ENCODE peak calls at places on chromosomes 5 and 9, in eight cellular contexts. One of them, this sample, is unnamed.
A peak's percentile ranks its signal among the peaks of the same experiment; 100 is the strongest.

GRCh38 chr9:137317021-137317978 is 15.2 kb upstream of the NRARP start:
- DNase-seq in glutamatergic neuron: no peak
- DNase-seq in activated CD8-positive, alpha-beta memory T cell treated with anti-CD3 and anti-CD28 coated beads, Interleukin-2, amount 50 U/mL, for 4 hours: peak; percentile 13
- DNase-seq in activated CD4-positive, alpha-beta memory T cell treated with anti-CD3 and anti-CD28 coated beads for 36 hours: no peak
- DNase-seq in ELR: no peak
- DNase-seq in astrocyte: no peak
- DNase-seq in H54: peak; percentile 54
- DNase-seq in right lobe of liver: no peak
- DNase-seq in this sample: no peak

GRCh38 chr5:56534102-56534501 is 281.2 kb upstream of the MAP3K1 start:
- DNase-seq in glutamatergic neuron: no peak
- DNase-seq in activated CD8-positive, alpha-beta memory T cell treated with anti-CD3 and anti-CD28 coated beads, Interleukin-2, amount 50 U/mL, for 4 hours: no peak
- DNase-seq in activated CD4-positive, alpha-beta memory T cell treated with anti-CD3 and anti-CD28 coated beads for 36 hours: peak; percentile 51
- DNase-seq in ELR: no peak
- DNase-seq in astrocyte: peak; percentile 43
- DNase-seq in H54: no peak
- DNase-seq in right lobe of liver: no peak
- DNase-seq in this sample: no peak

GRCh38 chr9:113853333-113853732 is 22.8 kb upstream of the ZNF618 start:
- DNase-seq in glutamatergic neuron: no peak
- DNase-seq in activated CD8-positive, alpha-beta memory T cell treated with anti-CD3 and anti-CD28 coated beads, Interleukin-2, amount 50 U/mL, for 4 hours: no peak
- DNase-seq in activated CD4-positive, alpha-beta memory T cell treated with anti-CD3 and anti-CD28 coated beads for 36 hours: no peak
- DNase-seq in ELR: peak; percentile 35
- DNase-seq in astrocyte: no peak
- DNase-seq in H54: no peak
- DNase-seq in right lobe of liver: no peak
- DNase-seq in this sample: no peak

GRCh38 chr5:9428272-9428671 is 117.6 kb downstream of the SEMA5A start:
- DNase-seq in glutamatergic neuron: no peak
- DNase-seq in activated CD8-positive, alpha-beta memory T cell treated with anti-CD3 and anti-CD28 coated beads, Interleukin-2, amount 50 U/mL, for 4 hours: no peak
- DNase-seq in activated CD4-positive, alpha-beta memory T cell treated with anti-CD3 and anti-CD28 coated beads for 36 hours: no peak
- DNase-seq in ELR: no peak
- DNase-seq in astrocyte: no peak
- DNase-seq in H54: no peak
- DNase-seq in right lobe of liver: no peak
- DNase-seq in this sample: no peak

GRCh38 chr9:123622696-123623095 is 266.7 kb downstream of the CRB2 start:
- DNase-seq in glutamatergic neuron: no peak
- DNase-seq in activated CD8-positive, alpha-beta memory T cell treated with anti-CD3 and anti-CD28 coated beads, Interleukin-2, amount 50 U/mL, for 4 hours: no peak
- DNase-seq in activated CD4-positive, alpha-beta memory T cell treated with anti-CD3 and anti-CD28 coated beads for 36 hours: no peak
- DNase-seq in ELR: no peak
- DNase-seq in astrocyte: no peak
- DNase-seq in H54: no peak
- DNase-seq in right lobe of liver: no peak
- DNase-seq in this sample: no peak

GRCh38 chr9:114735732-114736131 is 53.7 kb upstream of the TEX48 start:
- DNase-seq in glutamatergic neuron: no peak
- DNase-seq in activated CD8-positive, alpha-beta memory T cell treated with anti-CD3 and anti-CD28 coated beads, Interleukin-2, amount 50 U/mL, for 4 hours: no peak
- DNase-seq in activated CD4-positive, alpha-beta memory T cell treated with anti-CD3 and anti-CD28 coated beads for 36 hours: no peak
- DNase-seq in ELR: peak; percentile 29
- DNase-seq in astrocyte: peak; percentile 45
- DNase-seq in H54: no peak
- DNase-seq in right lobe of liver: no peak
- DNase-seq in this sample: no peak

GRCh38 chr5:69531010-69531785 is 28.8 kb upstream of the GTF2H2C start:
- DNase-seq in glutamatergic neuron: no peak
- DNase-seq in activated CD8-positive, alpha-beta memory T cell treated with anti-CD3 and anti-CD28 coated beads, Interleukin-2, amount 50 U/mL, for 4 hours: no peak
- DNase-seq in activated CD4-positive, alpha-beta memory T cell treated with anti-CD3 and anti-CD28 coated beads for 36 hours: no peak
- DNase-seq in ELR: no peak
- DNase-seq in astrocyte: no peak
- DNase-seq in H54: no peak
- DNase-seq in right lobe of liver: no peak
- DNase-seq in this sample: no peak

GRCh38 chr5:98599016-98599415 is 174.4 kb upstream of the RGMB start:
- DNase-seq in glutamatergic neuron: no peak
- DNase-seq in activated CD8-positive, alpha-beta memory T cell treated with anti-CD3 and anti-CD28 coated beads, Interleukin-2, amount 50 U/mL, for 4 hours: no peak
- DNase-seq in activated CD4-positive, alpha-beta memory T cell treated with anti-CD3 and anti-CD28 coated beads for 36 hours: no peak
- DNase-seq in ELR: no peak
- DNase-seq in astrocyte: no peak
- DNase-seq in H54: no peak
- DNase-seq in right lobe of liver: no peak
- DNase-seq in this sample: no peak

GRCh38 chr5:132475939-132476852 is 14.4 kb downstream of the IRF1 start:
- DNase-seq in glutamatergic neuron: no peak
- DNase-seq in activated CD8-positive, alpha-beta memory T cell treated with anti-CD3 and anti-CD28 coated beads, Interleukin-2, amount 50 U/mL, for 4 hours: no peak
- DNase-seq in activated CD4-positive, alpha-beta memory T cell treated with anti-CD3 and anti-CD28 coated beads for 36 hours: no peak
- DNase-seq in ELR: no peak
- DNase-seq in astrocyte: no peak
- DNase-seq in H54: no peak
- DNase-seq in right lobe of liver: peak; percentile 71
- DNase-seq in this sample: no peak

GRCh38 chr5:75055727-75056144 is 3.4 kb upstream of the GCNT4 start:
- DNase-seq in glutamatergic neuron: no peak
- DNase-seq in activated CD8-positive, alpha-beta memory T cell treated with anti-CD3 and anti-CD28 coated beads, Interleukin-2, amount 50 U/mL, for 4 hours: no peak
- DNase-seq in activated CD4-positive, alpha-beta memory T cell treated with anti-CD3 and anti-CD28 coated beads for 36 hours: no peak
- DNase-seq in ELR: peak; percentile 14
- DNase-seq in astrocyte: peak; percentile 48
- DNase-seq in H54: no peak
- DNase-seq in right lobe of liver: no peak
- DNase-seq in this sample: no peak

GRCh38 chr5:131064669-131065371 is 100.2 kb downstream of the HINT1 start:
- DNase-seq in glutamatergic neuron: no peak
- DNase-seq in activated CD8-positive, alpha-beta memory T cell treated with anti-CD3 and anti-CD28 coated beads, Interleukin-2, amount 50 U/mL, for 4 hours: no peak
- DNase-seq in activated CD4-positive, alpha-beta memory T cell treated with anti-CD3 and anti-CD28 coated beads for 36 hours: no peak
- DNase-seq in ELR: no peak
- DNase-seq in astrocyte: no peak
- DNase-seq in H54: no peak
- DNase-seq in right lobe of liver: no peak
- DNase-seq in this sample: no peak

GRCh38 chr9:124212381-124213050 is 45.2 kb upstream of the NEK6 start:
- DNase-seq in glutamatergic neuron: no peak
- DNase-seq in activated CD8-positive, alpha-beta memory T cell treated with anti-CD3 and anti-CD28 coated beads, Interleukin-2, amount 50 U/mL, for 4 hours: peak; percentile 3
- DNase-seq in activated CD4-positive, alpha-beta memory T cell treated with anti-CD3 and anti-CD28 coated beads for 36 hours: no peak
- DNase-seq in ELR: peak; percentile 87
- DNase-seq in astrocyte: peak; percentile 65
- DNase-seq in H54: peak; percentile 67
- DNase-seq in right lobe of liver: no peak
- DNase-seq in this sample: no peak

GRCh38 chr9:98219794-98220370 is 27.4 kb upstream of the CORO2A start:
- DNase-seq in glutamatergic neuron: no peak
- DNase-seq in activated CD8-positive, alpha-beta memory T cell treated with anti-CD3 and anti-CD28 coated beads, Interleukin-2, amount 50 U/mL, for 4 hours: no peak
- DNase-seq in activated CD4-positive, alpha-beta memory T cell treated with anti-CD3 and anti-CD28 coated beads for 36 hours: no peak
- DNase-seq in ELR: no peak
- DNase-seq in astrocyte: no peak
- DNase-seq in H54: no peak
- DNase-seq in right lobe of liver: peak; percentile 15
- DNase-seq in this sample: no peak

GRCh38 chr5:80921026-80921425 is 39.1 kb upstream of the RASGRF2 start:
- DNase-seq in glutamatergic neuron: no peak
- DNase-seq in activated CD8-positive, alpha-beta memory T cell treated with anti-CD3 and anti-CD28 coated beads, Interleukin-2, amount 50 U/mL, for 4 hours: no peak
- DNase-seq in activated CD4-positive, alpha-beta memory T cell treated with anti-CD3 and anti-CD28 coated beads for 36 hours: no peak
- DNase-seq in ELR: no peak
- DNase-seq in astrocyte: no peak
- DNase-seq in H54: no peak
- DNase-seq in right lobe of liver: no peak
- DNase-seq in this sample: no peak

GRCh38 chr5:143594913-143595818 is 191.7 kb upstream of the NR3C1 start:
- DNase-seq in glutamatergic neuron: no peak
- DNase-seq in activated CD8-positive, alpha-beta memory T cell treated with anti-CD3 and anti-CD28 coated beads, Interleukin-2, amount 50 U/mL, for 4 hours: no peak
- DNase-seq in activated CD4-positive, alpha-beta memory T cell treated with anti-CD3 and anti-CD28 coated beads for 36 hours: no peak
- DNase-seq in ELR: peak; percentile 85
- DNase-seq in astrocyte: peak; percentile 32
- DNase-seq in H54: no peak
- DNase-seq in right lobe of liver: no peak
- DNase-seq in this sample: no peak

GRCh38 chr9:97518909-97519307 is 17.4 kb downstream of the TMOD1 start:
- DNase-seq in glutamatergic neuron: no peak
- DNase-seq in activated CD8-positive, alpha-beta memory T cell treated with anti-CD3 and anti-CD28 coated beads, Interleukin-2, amount 50 U/mL, for 4 hours: no peak
- DNase-seq in activated CD4-positive, alpha-beta memory T cell treated with anti-CD3 and anti-CD28 coated beads for 36 hours: no peak
- DNase-seq in ELR: peak; percentile 88
- DNase-seq in astrocyte: peak; percentile 77
- DNase-seq in H54: peak; percentile 97
- DNase-seq in right lobe of liver: no peak
- DNase-seq in this sample: no peak

GRCh38 chr5:73160239-73160671 is 12.7 kb upstream of the TMEM174 start:
- DNase-seq in glutamatergic neuron: no peak
- DNase-seq in activated CD8-positive, alpha-beta memory T cell treated with anti-CD3 and anti-CD28 coated beads, Interleukin-2, amount 50 U/mL, for 4 hours: peak; percentile 33
- DNase-seq in activated CD4-positive, alpha-beta memory T cell treated with anti-CD3 and anti-CD28 coated beads for 36 hours: peak; percentile 79
- DNase-seq in ELR: no peak
- DNase-seq in astrocyte: peak; percentile 70
- DNase-seq in H54: no peak
- DNase-seq in right lobe of liver: no peak
- DNase-seq in this sample: no peak

GRCh38 chr5:113199122-113199905 is 222.7 kb downstream of the DCP2 start:
- DNase-seq in glutamatergic neuron: no peak
- DNase-seq in activated CD8-positive, alpha-beta memory T cell treated with anti-CD3 and anti-CD28 coated beads, Interleukin-2, amount 50 U/mL, for 4 hours: no peak
- DNase-seq in activated CD4-positive, alpha-beta memory T cell treated with anti-CD3 and anti-CD28 coated beads for 36 hours: no peak
- DNase-seq in ELR: no peak
- DNase-seq in astrocyte: peak; percentile 71
- DNase-seq in H54: no peak
- DNase-seq in right lobe of liver: no peak
- DNase-seq in this sample: no peak

GRCh38 chr5:1515921-1516571 is 7.7 kb downstream of the LPCAT1 start:
- DNase-seq in glutamatergic neuron: peak; percentile 13
- DNase-seq in activated CD8-positive, alpha-beta memory T cell treated with anti-CD3 and anti-CD28 coated beads, Interleukin-2, amount 50 U/mL, for 4 hours: no peak
- DNase-seq in activated CD4-positive, alpha-beta memory T cell treated with anti-CD3 and anti-CD28 coated beads for 36 hours: peak; percentile 21
- DNase-seq in ELR: peak; percentile 58
- DNase-seq in astrocyte: peak; percentile 19
- DNase-seq in H54: peak; percentile 71
- DNase-seq in right lobe of liver: peak; percentile 63
- DNase-seq in this sample: no peak

GRCh38 chr9:18618862-18619261 is 144.9 kb downstream of the ADAMTSL1 start:
- DNase-seq in glutamatergic neuron: no peak
- DNase-seq in activated CD8-positive, alpha-beta memory T cell treated with anti-CD3 and anti-CD28 coated beads, Interleukin-2, amount 50 U/mL, for 4 hours: no peak
- DNase-seq in activated CD4-positive, alpha-beta memory T cell treated with anti-CD3 and anti-CD28 coated beads for 36 hours: no peak
- DNase-seq in ELR: no peak
- DNase-seq in astrocyte: no peak
- DNase-seq in H54: no peak
- DNase-seq in right lobe of liver: no peak
- DNase-seq in this sample: no peak

GRCh38 chr9:110650261-110650660 is 18.3 kb upstream of the MUSK start:
- DNase-seq in glutamatergic neuron: no peak
- DNase-seq in activated CD8-positive, alpha-beta memory T cell treated with anti-CD3 and anti-CD28 coated beads, Interleukin-2, amount 50 U/mL, for 4 hours: no peak
- DNase-seq in activated CD4-positive, alpha-beta memory T cell treated with anti-CD3 and anti-CD28 coated beads for 36 hours: no peak
- DNase-seq in ELR: peak; percentile 97
- DNase-seq in astrocyte: peak; percentile 84
- DNase-seq in H54: peak; percentile 43
- DNase-seq in right lobe of liver: no peak
- DNase-seq in this sample: no peak

GRCh38 chr5:121257621-121258020 is 594.1 kb upstream of the FTMT start:
- DNase-seq in glutamatergic neuron: no peak
- DNase-seq in activated CD8-positive, alpha-beta memory T cell treated with anti-CD3 and anti-CD28 coated beads, Interleukin-2, amount 50 U/mL, for 4 hours: no peak
- DNase-seq in activated CD4-positive, alpha-beta memory T cell treated with anti-CD3 and anti-CD28 coated beads for 36 hours: no peak
- DNase-seq in ELR: no peak
- DNase-seq in astrocyte: no peak
- DNase-seq in H54: no peak
- DNase-seq in right lobe of liver: no peak
- DNase-seq in this sample: peak; percentile 38

GRCh38 chr9:12696931-12697622 is 3.9 kb downstream of the TYRP1 start:
- DNase-seq in glutamatergic neuron: no peak
- DNase-seq in activated CD8-positive, alpha-beta memory T cell treated with anti-CD3 and anti-CD28 coated beads, Interleukin-2, amount 50 U/mL, for 4 hours: no peak
- DNase-seq in activated CD4-positive, alpha-beta memory T cell treated with anti-CD3 and anti-CD28 coated beads for 36 hours: no peak
- DNase-seq in ELR: no peak
- DNase-seq in astrocyte: peak; percentile 76
- DNase-seq in H54: no peak
- DNase-seq in right lobe of liver: no peak
- DNase-seq in this sample: no peak

GRCh38 chr9:89153618-89154017 is 25.0 kb downstream of the SHC3 start:
- DNase-seq in glutamatergic neuron: no peak
- DNase-seq in activated CD8-positive, alpha-beta memory T cell treated with anti-CD3 and anti-CD28 coated beads, Interleukin-2, amount 50 U/mL, for 4 hours: no peak
- DNase-seq in activated CD4-positive, alpha-beta memory T cell treated with anti-CD3 and anti-CD28 coated beads for 36 hours: peak; percentile 59
- DNase-seq in ELR: peak; percentile 97
- DNase-seq in astrocyte: peak; percentile 91
- DNase-seq in H54: peak; percentile 90
- DNase-seq in right lobe of liver: no peak
- DNase-seq in this sample: no peak

GRCh38 chr5:177116631-177117373 is 16.8 kb upstream of the NSD1 start:
- DNase-seq in glutamatergic neuron: peak; percentile 73
- DNase-seq in activated CD8-positive, alpha-beta memory T cell treated with anti-CD3 and anti-CD28 coated beads, Interleukin-2, amount 50 U/mL, for 4 hours: peak; percentile 85
- DNase-seq in activated CD4-positive, alpha-beta memory T cell treated with anti-CD3 and anti-CD28 coated beads for 36 hours: peak; percentile 92
- DNase-seq in ELR: no peak
- DNase-seq in astrocyte: peak; percentile 75
- DNase-seq in H54: no peak
- DNase-seq in right lobe of liver: peak; percentile 88
- DNase-seq in this sample: peak; percentile 69

GRCh38 chr9:130522233-130522808 is 57.1 kb upstream of the FUBP3 start:
- DNase-seq in glutamatergic neuron: peak; percentile 84
- DNase-seq in activated CD8-positive, alpha-beta memory T cell treated with anti-CD3 and anti-CD28 coated beads, Interleukin-2, amount 50 U/mL, for 4 hours: no peak
- DNase-seq in activated CD4-positive, alpha-beta memory T cell treated with anti-CD3 and anti-CD28 coated beads for 36 hours: peak; percentile 42
- DNase-seq in ELR: peak; percentile 24
- DNase-seq in astrocyte: no peak
- DNase-seq in H54: no peak
- DNase-seq in right lobe of liver: no peak
- DNase-seq in this sample: no peak